ENCODE peak calls at places on chromosome 2, in ten cellular contexts. One of them, this sample, is unnamed.

GRCh38 chr2:43132523-43133301 is 93.7 kb downstream of the ZFP36L2 start:
- DNase-seq in AG08396: no peak
- DNase-seq in stomach: no peak
- DNase-seq in HFF-Myc: no peak
- DNase-seq in stimulated activated CD4-positive, alpha-beta T cell treated with anti-CD3 and anti-CD28 coated beads, Interleukin-15, amount 100 ng/mL, for 1 hour: no peak
- DNase-seq in GM04503: no peak
- DNase-seq in stimulated activated naive CD4-positive, alpha-beta T cell: no peak
- DNase-seq in GM12891: no peak
- DNase-seq in NCI-H2029 treated with DMSO at 0.1 percent for 48 hours: no peak
- DNase-seq in AG09319: no peak
- DNase-seq in this sample: peak

GRCh38 chr2:173161040-173161439 is 85.4 kb downstream of the MAP3K20 start:
- DNase-seq in stimulated activated CD4-positive, alpha-beta T cell treated with anti-CD3 and anti-CD28 coated beads, Interleukin-15, amount 100 ng/mL, for 1 hour: no peak
- DNase-seq in AG09319: no peak
- DNase-seq in stimulated activated naive CD4-positive, alpha-beta T cell: no peak
- DNase-seq in GM12891: no peak
- DNase-seq in NCI-H2029 treated with DMSO at 0.1 percent for 48 hours: no peak
- DNase-seq in stomach: no peak
- DNase-seq in HFF-Myc: no peak
- DNase-seq in GM04503: no peak
- DNase-seq in AG08396: no peak
- DNase-seq in this sample: no peak

GRCh38 chr2:235495373-235496238 is 1.8 kb downstream of the AGAP1 start:
- DNase-seq in AG08396: peak
- DNase-seq in NCI-H2029 treated with DMSO at 0.1 percent for 48 hours: no peak
- DNase-seq in AG09319: no peak
- DNase-seq in stimulated activated CD4-positive, alpha-beta T cell treated with anti-CD3 and anti-CD28 coated beads, Interleukin-15, amount 100 ng/mL, for 1 hour: no peak
- DNase-seq in GM12891: no peak
- DNase-seq in stimulated activated naive CD4-positive, alpha-beta T cell: no peak
- DNase-seq in GM04503: no peak
- DNase-seq in HFF-Myc: no peak
- DNase-seq in stomach: no peak
- DNase-seq in this sample: no peak

GRCh38 chr2:225025917-225026571 is 16.2 kb downstream of the DOCK10 start:
- DNase-seq in AG09319: peak
- DNase-seq in HFF-Myc: no peak
- DNase-seq in stimulated activated CD4-positive, alpha-beta T cell treated with anti-CD3 and anti-CD28 coated beads, Interleukin-15, amount 100 ng/mL, for 1 hour: no peak
- DNase-seq in stomach: no peak
- DNase-seq in GM12891: no peak
- DNase-seq in GM04503: peak
- DNase-seq in stimulated activated naive CD4-positive, alpha-beta T cell: peak
- DNase-seq in AG08396: peak
- DNase-seq in NCI-H2029 treated with DMSO at 0.1 percent for 48 hours: no peak
- DNase-seq in this sample: peak

GRCh38 chr2:141317986-141318385 is 812.8 kb downstream of the LRP1B start:
- DNase-seq in AG08396: no peak
- DNase-seq in stimulated activated naive CD4-positive, alpha-beta T cell: no peak
- DNase-seq in stomach: no peak
- DNase-seq in HFF-Myc: no peak
- DNase-seq in stimulated activated CD4-positive, alpha-beta T cell treated with anti-CD3 and anti-CD28 coated beads, Interleukin-15, amount 100 ng/mL, for 1 hour: no peak
- DNase-seq in NCI-H2029 treated with DMSO at 0.1 percent for 48 hours: no peak
- DNase-seq in GM04503: no peak
- DNase-seq in GM12891: no peak
- DNase-seq in AG09319: no peak
- DNase-seq in this sample: no peak

GRCh38 chr2:109128048-109128465 is 948 bp upstream of the SH3RF3 start:
- DNase-seq in AG08396: peak
- DNase-seq in GM04503: peak
- DNase-seq in stomach: peak
- DNase-seq in AG09319: peak
- DNase-seq in stimulated activated naive CD4-positive, alpha-beta T cell: peak
- DNase-seq in stimulated activated CD4-positive, alpha-beta T cell treated with anti-CD3 and anti-CD28 coated beads, Interleukin-15, amount 100 ng/mL, for 1 hour: no peak
- DNase-seq in HFF-Myc: peak
- DNase-seq in NCI-H2029 treated with DMSO at 0.1 percent for 48 hours: peak
- DNase-seq in GM12891: peak
- DNase-seq in this sample: peak

GRCh38 chr2:109017017-109017416 is 28.0 kb upstream of the EDAR start:
- DNase-seq in stimulated activated naive CD4-positive, alpha-beta T cell: no peak
- DNase-seq in GM12891: no peak
- DNase-seq in GM04503: no peak
- DNase-seq in NCI-H2029 treated with DMSO at 0.1 percent for 48 hours: no peak
- DNase-seq in AG08396: no peak
- DNase-seq in stimulated activated CD4-positive, alpha-beta T cell treated with anti-CD3 and anti-CD28 coated beads, Interleukin-15, amount 100 ng/mL, for 1 hour: no peak
- DNase-seq in HFF-Myc: no peak
- DNase-seq in stomach: no peak
- DNase-seq in AG09319: no peak
- DNase-seq in this sample: no peak

GRCh38 chr2:2109186-2109585 is 221.9 kb downstream of the MYT1L start:
- DNase-seq in NCI-H2029 treated with DMSO at 0.1 percent for 48 hours: no peak
- DNase-seq in GM04503: no peak
- DNase-seq in GM12891: no peak
- DNase-seq in stimulated activated CD4-positive, alpha-beta T cell treated with anti-CD3 and anti-CD28 coated beads, Interleukin-15, amount 100 ng/mL, for 1 hour: no peak
- DNase-seq in stomach: no peak
- DNase-seq in AG08396: no peak
- DNase-seq in AG09319: no peak
- DNase-seq in stimulated activated naive CD4-positive, alpha-beta T cell: no peak
- DNase-seq in HFF-Myc: no peak
- DNase-seq in this sample: no peak

GRCh38 chr2:127670055-127670956 is 5.0 kb downstream of the LIMS2 start:
- DNase-seq in stomach: peak
- DNase-seq in HFF-Myc: no peak
- DNase-seq in GM04503: no peak
- DNase-seq in stimulated activated naive CD4-positive, alpha-beta T cell: no peak
- DNase-seq in stimulated activated CD4-positive, alpha-beta T cell treated with anti-CD3 and anti-CD28 coated beads, Interleukin-15, amount 100 ng/mL, for 1 hour: no peak
- DNase-seq in GM12891: no peak
- DNase-seq in NCI-H2029 treated with DMSO at 0.1 percent for 48 hours: no peak
- DNase-seq in AG08396: no peak
- DNase-seq in AG09319: no peak
- DNase-seq in this sample: no peak

GRCh38 chr2:160484859-160485520 is 8.6 kb downstream of the RBMS1 start:
- DNase-seq in stomach: no peak
- DNase-seq in AG08396: no peak
- DNase-seq in NCI-H2029 treated with DMSO at 0.1 percent for 48 hours: no peak
- DNase-seq in GM04503: no peak
- DNase-seq in stimulated activated naive CD4-positive, alpha-beta T cell: peak
- DNase-seq in HFF-Myc: no peak
- DNase-seq in AG09319: no peak
- DNase-seq in GM12891: no peak
- DNase-seq in stimulated activated CD4-positive, alpha-beta T cell treated with anti-CD3 and anti-CD28 coated beads, Interleukin-15, amount 100 ng/mL, for 1 hour: no peak
- DNase-seq in this sample: peak

GRCh38 chr2:223723954-223724411 is 113.4 kb downstream of the AP1S3 start:
- DNase-seq in GM12891: no peak
- DNase-seq in GM04503: no peak
- DNase-seq in stimulated activated CD4-positive, alpha-beta T cell treated with anti-CD3 and anti-CD28 coated beads, Interleukin-15, amount 100 ng/mL, for 1 hour: no peak
- DNase-seq in AG08396: no peak
- DNase-seq in HFF-Myc: no peak
- DNase-seq in stomach: no peak
- DNase-seq in stimulated activated naive CD4-positive, alpha-beta T cell: no peak
- DNase-seq in AG09319: no peak
- DNase-seq in NCI-H2029 treated with DMSO at 0.1 percent for 48 hours: no peak
- DNase-seq in this sample: no peak

GRCh38 chr2:152166633-152167032 is 8.9 kb downstream of the STAM2 start:
- DNase-seq in GM04503: no peak
- DNase-seq in stimulated activated naive CD4-positive, alpha-beta T cell: no peak
- DNase-seq in stomach: no peak
- DNase-seq in AG09319: no peak
- DNase-seq in NCI-H2029 treated with DMSO at 0.1 percent for 48 hours: no peak
- DNase-seq in AG08396: peak
- DNase-seq in GM12891: no peak
- DNase-seq in HFF-Myc: no peak
- DNase-seq in stimulated activated CD4-positive, alpha-beta T cell treated with anti-CD3 and anti-CD28 coated beads, Interleukin-15, amount 100 ng/mL, for 1 hour: no peak
- DNase-seq in this sample: no peak

GRCh38 chr2:82139979-82140611 is 1835.5 kb upstream of the LRRTM1 start:
- DNase-seq in stimulated activated CD4-positive, alpha-beta T cell treated with anti-CD3 and anti-CD28 coated beads, Interleukin-15, amount 100 ng/mL, for 1 hour: no peak
- DNase-seq in GM12891: no peak
- DNase-seq in HFF-Myc: no peak
- DNase-seq in AG09319: no peak
- DNase-seq in GM04503: no peak
- DNase-seq in stomach: no peak
- DNase-seq in stimulated activated naive CD4-positive, alpha-beta T cell: no peak
- DNase-seq in NCI-H2029 treated with DMSO at 0.1 percent for 48 hours: no peak
- DNase-seq in AG08396: no peak
- DNase-seq in this sample: no peak

GRCh38 chr2:176096986-176097819 is 2.4 kb upstream of the HOXD12 start:
- DNase-seq in AG09319: no peak
- DNase-seq in GM04503: no peak
- DNase-seq in AG08396: peak
- DNase-seq in stimulated activated CD4-positive, alpha-beta T cell treated with anti-CD3 and anti-CD28 coated beads, Interleukin-15, amount 100 ng/mL, for 1 hour: no peak
- DNase-seq in stimulated activated naive CD4-positive, alpha-beta T cell: peak
- DNase-seq in GM12891: peak
- DNase-seq in stomach: peak
- DNase-seq in NCI-H2029 treated with DMSO at 0.1 percent for 48 hours: no peak
- DNase-seq in HFF-Myc: peak
- DNase-seq in this sample: peak

GRCh38 chr2:152505495-152505906 is 170.5 kb downstream of the FMNL2 start:
- DNase-seq in GM04503: no peak
- DNase-seq in GM12891: no peak
- DNase-seq in HFF-Myc: no peak
- DNase-seq in NCI-H2029 treated with DMSO at 0.1 percent for 48 hours: no peak
- DNase-seq in AG08396: no peak
- DNase-seq in stimulated activated CD4-positive, alpha-beta T cell treated with anti-CD3 and anti-CD28 coated beads, Interleukin-15, amount 100 ng/mL, for 1 hour: no peak
- DNase-seq in AG09319: no peak
- DNase-seq in stomach: no peak
- DNase-seq in stimulated activated naive CD4-positive, alpha-beta T cell: no peak
- DNase-seq in this sample: no peak

GRCh38 chr2:215684448-215685217 is 248.8 kb upstream of the FN1 start:
- DNase-seq in AG09319: no peak
- DNase-seq in GM12891: no peak
- DNase-seq in NCI-H2029 treated with DMSO at 0.1 percent for 48 hours: no peak
- DNase-seq in stimulated activated naive CD4-positive, alpha-beta T cell: no peak
- DNase-seq in GM04503: peak
- DNase-seq in stomach: no peak
- DNase-seq in HFF-Myc: peak
- DNase-seq in stimulated activated CD4-positive, alpha-beta T cell treated with anti-CD3 and anti-CD28 coated beads, Interleukin-15, amount 100 ng/mL, for 1 hour: no peak
- DNase-seq in AG08396: peak
- DNase-seq in this sample: no peak

GRCh38 chr2:217277646-217278048 is 417.8 kb upstream of the TNP1 start:
- DNase-seq in GM12891: no peak
- DNase-seq in GM04503: no peak
- DNase-seq in stomach: no peak
- DNase-seq in stimulated activated naive CD4-positive, alpha-beta T cell: no peak
- DNase-seq in AG09319: no peak
- DNase-seq in NCI-H2029 treated with DMSO at 0.1 percent for 48 hours: no peak
- DNase-seq in HFF-Myc: peak
- DNase-seq in stimulated activated CD4-positive, alpha-beta T cell treated with anti-CD3 and anti-CD28 coated beads, Interleukin-15, amount 100 ng/mL, for 1 hour: no peak
- DNase-seq in AG08396: peak
- DNase-seq in this sample: no peak

GRCh38 chr2:241814571-241815476 is 5.8 kb downstream of the NEU4 start:
- DNase-seq in stimulated activated naive CD4-positive, alpha-beta T cell: no peak
- DNase-seq in HFF-Myc: no peak
- DNase-seq in stomach: no peak
- DNase-seq in AG08396: peak
- DNase-seq in AG09319: no peak
- DNase-seq in GM04503: no peak
- DNase-seq in NCI-H2029 treated with DMSO at 0.1 percent for 48 hours: no peak
- DNase-seq in stimulated activated CD4-positive, alpha-beta T cell treated with anti-CD3 and anti-CD28 coated beads, Interleukin-15, amount 100 ng/mL, for 1 hour: no peak
- DNase-seq in GM12891: peak
- DNase-seq in this sample: no peak